ENCODE peak calls at places on chromosomes 5 and 9, in seven cellular contexts. A is mammary epithelial cell, B is lower leg skin, J is GM10248, F is A549, X is IMR-90, R is choroid plexus epithelial cell. U is an unnamed sample.

GRCh38 chr9:98491778-98492177 is 217.0 kb downstream of the GABBR2 start:
- DNase-seq in B (no peak), R (peak), A (no peak), F (no peak), X (peak), J (no peak), U (no peak)

GRCh38 chr9:110814159-110814558 is 145.6 kb downstream of the MUSK start:
- DNase-seq in R (no peak), A (peak), X (peak), J (no peak), F (no peak), B (no peak), U (no peak)

GRCh38 chr5:33509036-33509435 is 68.3 kb downstream of the TARS1 start:
- DNase-seq in A (no peak), B (no peak), F (no peak), R (peak), X (peak), J (no peak), U (no peak)

GRCh38 chr5:50547303-50547702 is 106.2 kb upstream of the EMB start:
- DNase-seq in J (peak), A (no peak), X (no peak), R (no peak), B (no peak), F (no peak), U (no peak)

GRCh38 chr9:109001275-109001676 is 12.0 kb downstream of the CTNNAL1 start:
- DNase-seq in A (peak), R (peak), F (peak), X (peak), B (no peak), J (no peak), U (no peak)

GRCh38 chr9:85008215-85008614 is 338.7 kb downstream of the NTRK2 start:
- DNase-seq in F (no peak), J (no peak), R (no peak), A (no peak), X (no peak), B (no peak), U (no peak)

GRCh38 chr5:170497311-170498038 is 6.3 kb upstream of the KCNIP1 start:
- DNase-seq in X (peak), R (peak), A (no peak), B (no peak), F (no peak), J (no peak), U (no peak)

GRCh38 chr5:86971034-86971511 is 296.6 kb upstream of the RASA1 start:
- DNase-seq in X (peak), B (no peak), R (peak), A (peak), J (no peak), F (peak), U (no peak)

GRCh38 chr9:105693435-105694275 is 686 bp upstream of the TMEM38B start:
- DNase-seq in F (no peak), R (no peak), J (peak), X (peak), A (peak), B (no peak), U (peak)

GRCh38 chr5:115530426-115530825 is 14.1 kb downstream of the FEM1C start:
- DNase-seq in R (no peak), J (no peak), A (peak), F (no peak), X (no peak), B (no peak), U (no peak)

GRCh38 chr5:135887881-135888614 is 7.6 kb downstream of the IL9 start:
- DNase-seq in F (peak), X (peak), B (no peak), R (peak), A (no peak), J (no peak), U (peak)

GRCh38 chr5:29203049-29203448 is 1990.4 kb upstream of the CDH6 start:
- DNase-seq in B (no peak), R (no peak), A (no peak), J (no peak), X (no peak), F (no peak), U (no peak)

GRCh38 chr5:172156541-172156994 is 31.5 kb downstream of the STK10 start:
- DNase-seq in R (peak), F (no peak), A (no peak), B (no peak), J (no peak), X (no peak), U (no peak)

GRCh38 chr9:127313042-127313560 is 48.5 kb downstream of the GARNL3 start:
- DNase-seq in A (no peak), B (no peak), X (no peak), J (no peak), R (no peak), F (no peak), U (no peak)

GRCh38 chr9:127309715-127310114 is 45.1 kb downstream of the GARNL3 start:
- DNase-seq in J (no peak), R (no peak), A (no peak), X (no peak), F (no peak), B (no peak), U (no peak)

GRCh38 chr9:127307802-127308201 is 43.2 kb downstream of the GARNL3 start:
- DNase-seq in B (no peak), X (no peak), R (no peak), J (no peak), F (no peak), A (no peak), U (no peak)

GRCh38 chr9:127308559-127309429 is 44.2 kb downstream of the GARNL3 start:
- DNase-seq in F (peak), A (no peak), J (no peak), R (peak), B (no peak), X (peak), U (no peak)

DNA sequence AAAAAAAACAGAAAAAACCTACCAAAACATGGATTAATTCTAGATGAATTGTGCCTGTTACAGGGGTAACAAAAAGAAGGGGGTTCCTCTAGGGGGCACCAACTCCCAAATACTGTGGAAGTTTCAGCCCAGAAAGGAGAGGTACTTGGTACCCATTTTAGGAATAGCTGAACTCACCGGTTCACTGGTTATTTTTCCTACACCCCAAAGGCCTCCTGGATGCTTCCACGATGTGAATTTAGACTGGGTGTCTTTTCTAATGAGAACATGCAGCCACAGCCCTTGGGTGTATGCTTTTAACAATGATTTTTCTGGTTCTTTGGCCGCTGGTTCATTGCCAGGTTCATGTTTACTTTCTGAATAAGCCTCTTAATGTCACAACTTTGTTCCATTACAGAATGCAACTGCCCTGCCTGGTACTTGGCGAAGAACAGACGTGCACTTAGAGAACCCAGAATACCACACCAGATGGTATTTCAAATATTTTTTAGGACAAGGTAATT is 46.7 kb downstream of the GARNL3 start:
- DNase-seq in R (peak), A (peak), X (peak), F (peak), B (peak), J (no peak), U (peak)
- TF ChIP-seq CTCF in R (peak), A (peak), X (peak), F (peak), B (no peak), J (peak), U (peak)

GRCh38 chr5:54257366-54258118 is 52.8 kb downstream of the ARL15 start:
- DNase-seq in A (peak), X (peak), J (no peak), R (no peak), F (no peak), B (no peak), U (no peak)

GRCh38 chr5:54259090-54259489 is 51.3 kb downstream of the ARL15 start:
- DNase-seq in B (no peak), X (peak), F (no peak), J (no peak), R (peak), A (peak), U (no peak)

GRCh38 chr5:54249210-54250028 is 61.0 kb downstream of the ARL15 start:
- DNase-seq in F (no peak), J (peak), X (peak), R (peak), B (no peak), A (no peak), U (peak)

GRCh38 chr5:54251981-54252380 is 58.4 kb downstream of the ARL15 start:
- DNase-seq in J (no peak), B (no peak), R (peak), X (peak), A (peak), F (no peak), U (no peak)

DNA sequence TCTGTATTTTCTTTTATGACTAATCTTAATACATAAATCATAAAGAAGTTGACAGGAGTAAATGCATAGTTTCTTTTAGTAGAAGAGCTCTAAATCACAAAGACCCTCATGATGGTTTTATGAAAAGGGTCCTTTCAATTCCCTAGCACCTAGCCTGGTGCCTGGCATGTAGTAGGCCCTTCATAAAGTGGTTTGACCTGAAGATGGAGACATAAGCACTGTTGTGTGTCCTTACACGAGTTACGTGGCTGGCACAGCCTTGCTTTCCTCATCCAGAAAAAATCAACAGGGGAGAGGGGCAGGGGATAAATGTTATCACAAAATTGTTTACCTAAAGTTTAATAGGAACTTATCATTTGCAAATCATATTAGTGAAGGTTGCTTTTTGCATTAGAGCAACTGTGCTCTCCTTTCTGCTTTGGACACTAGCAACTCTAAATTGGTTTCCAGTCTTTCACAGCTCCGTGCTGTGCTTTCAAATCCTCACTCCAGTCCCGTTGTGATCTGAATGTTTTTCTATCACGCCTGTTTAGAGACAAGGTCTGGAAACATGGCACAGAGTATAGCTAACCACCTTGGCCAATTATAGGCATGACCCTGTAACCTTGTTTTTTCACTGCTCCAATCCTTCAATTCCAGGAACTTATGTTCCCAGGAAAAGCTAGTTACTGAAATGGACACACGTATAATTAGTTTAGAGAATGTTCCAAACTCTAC is 55.7 kb downstream of the ARL15 start:
- DNase-seq in B (no peak), F (peak), J (no peak), X (no peak), A (no peak), R (peak), U (no peak)
- TF ChIP-seq CTCF in B (no peak), F (peak), J (no peak), X (no peak), A (peak), R (peak), U (no peak)

GRCh38 chr9:132670816-132671371 is 630 bp downstream of the GTF3C4 start:
- DNase-seq in X (peak), J (peak), B (peak), R (peak), F (peak), A (peak), U (peak)

GRCh38 chr9:132671620-132672412 is 1.6 kb downstream of the GTF3C4 start:
- DNase-seq in X (peak), F (no peak), A (peak), R (no peak), B (no peak), J (no peak), U (no peak)

GRCh38 chr9:132674485-132674884 is 4.2 kb downstream of the GTF3C4 start:
- DNase-seq in F (no peak), B (no peak), J (no peak), R (no peak), A (no peak), X (no peak), U (no peak)

GRCh38 chr9:132672413-132672690 is 2.1 kb downstream of the GTF3C4 start:
- DNase-seq in F (peak), X (peak), R (no peak), A (peak), J (no peak), B (no peak), U (no peak)

DNA sequence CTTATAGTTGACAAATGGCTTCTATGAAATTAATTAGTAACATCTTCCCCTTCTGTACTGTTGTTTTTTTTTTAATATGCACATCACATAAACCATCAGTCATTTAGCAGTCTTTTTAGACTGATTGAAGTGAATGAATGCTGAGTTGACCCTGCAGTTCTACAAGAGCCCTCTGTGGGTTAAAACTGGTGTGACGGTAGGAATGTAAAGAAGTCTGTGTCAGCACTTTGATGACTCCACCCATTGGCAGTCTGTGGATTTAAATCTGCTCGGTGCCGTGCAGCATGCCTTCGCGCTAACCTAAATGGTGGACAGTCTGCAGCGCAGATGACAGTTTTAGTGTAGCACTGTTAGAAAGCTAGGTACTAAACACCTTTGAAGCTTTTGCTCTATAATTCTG is 3.1 kb downstream of the GTF3C4 start:
- DNase-seq in A (peak), J (no peak), B (no peak), X (peak), R (peak), F (peak), U (peak)
- TF ChIP-seq CTCF in A (peak), J (no peak), B (no peak), X (no peak), R (peak), F (no peak), U (no peak)

GRCh38 chr5:174344335-174344734 is 298.8 kb downstream of the NSG2 start:
- DNase-seq in J (no peak), R (no peak), B (no peak), X (no peak), F (no peak), A (no peak), U (no peak)
- TF ChIP-seq CTCF in J (no peak), R (peak), B (no peak), X (no peak), F (no peak), A (no peak), U (no peak)

GRCh38 chr9:120925535-120926396 is 830 bp downstream of the TRAF1 start:
- DNase-seq in F (peak), A (peak), X (peak), R (peak), B (no peak), J (peak), U (peak)
- TF ChIP-seq CTCF in F (no peak), A (no peak), X (no peak), R (no peak), B (no peak), J (no peak), U (no peak)

GRCh38 chr5:177498013-177498847 is 826 bp upstream of the PDLIM7 start:
- DNase-seq in X (no peak), A (peak), J (no peak), F (no peak), R (peak), B (no peak), U (peak)

GRCh38 chr5:177495243-177496060 is 2.0 kb downstream of the PDLIM7 start:
- DNase-seq in A (peak), R (peak), B (no peak), F (peak), X (peak), J (peak), U (peak)

GRCh38 chr5:177497011-177497296 is 450 bp downstream of the PDLIM7 start:
- DNase-seq in A (no peak), R (no peak), F (no peak), B (no peak), J (no peak), X (no peak), U (no peak)

GRCh38 chr5:177496111-177497010 is 1.0 kb downstream of the PDLIM7 start:
- DNase-seq in A (peak), F (peak), R (peak), B (no peak), X (peak), J (peak), U (peak)

GRCh38 chr5:177497297-177498012 is at the start of gene PDLIM7:
- DNase-seq in X (peak), F (peak), R (peak), B (peak), J (peak), A (peak), U (peak)
- TF ChIP-seq CTCF in X (no peak), F (no peak), R (peak), B (no peak), J (no peak), A (peak), U (no peak)

GRCh38 chr5:38843665-38844064 is 2.1 kb upstream of the OSMR start:
- DNase-seq in B (no peak), X (no peak), R (peak), A (no peak), J (no peak), F (no peak), U (no peak)

GRCh38 chr5:38846379-38846967 is 661 bp downstream of the OSMR start:
- DNase-seq in J (peak), A (no peak), X (peak), R (peak), F (peak), B (no peak), U (no peak)

GRCh38 chr5:38848637-38849036 is 2.8 kb downstream of the OSMR start:
- DNase-seq in J (no peak), R (no peak), A (no peak), F (no peak), X (no peak), B (no peak), U (no peak)

GRCh38 chr5:38845555-38846378 is at the start of gene OSMR:
- DNase-seq in F (peak), B (peak), R (peak), A (peak), X (peak), J (peak), U (peak)

GRCh38 chr5:38847549-38848341 is 1.9 kb downstream of the OSMR start:
- DNase-seq in F (peak), J (no peak), B (no peak), R (peak), A (no peak), X (peak), U (no peak)
- TF ChIP-seq CTCF in F (no peak), J (no peak), B (no peak), R (peak), A (peak), X (no peak), U (no peak)

GRCh38 chr9:83708515-83709158 is 879 bp upstream of the UBQLN1 start:
- DNase-seq in A (peak), R (peak), J (peak), X (peak), B (peak), F (peak), U (peak)
- TF ChIP-seq CTCF in A (peak), R (no peak), J (peak), X (no peak), B (no peak), F (peak), U (no peak)